ENCODE peak calls at places on chromosomes 4 and X, in four cellular contexts. K, I, T and V are unnamed samples.

GRCh38 chr4:7206856-7207567 is 14.7 kb downstream of the SORCS2 start:
- DNase-seq in K (peak), T (no peak), I (peak), V (no peak)

GRCh38 chr4:51831133-51831532 is 11.8 kb upstream of the DCUN1D4 start:
- DNase-seq in T (no peak), I (no peak), K (peak), V (peak)

GRCh38 chr4:91298156-91298700 is 1005.5 kb upstream of the GRID2 start:
- DNase-seq in K (no peak), I (no peak), T (no peak), V (no peak)

GRCh38 chrX:148871422-148872152 is 371.2 kb downstream of the AFF2 start:
- DNase-seq in I (no peak), T (no peak), K (no peak), V (no peak)

GRCh38 chr4:79657379-79657778 is 249.4 kb upstream of the GK2 start:
- DNase-seq in I (no peak), K (no peak), T (no peak), V (no peak)

GRCh38 chr4:170014359-170015008 is 11.7 kb downstream of the MFAP3L start:
- DNase-seq in K (no peak), T (no peak), I (no peak), V (no peak)

GRCh38 chr4:4666187-4666586 is 124.3 kb upstream of the STX18 start:
- DNase-seq in K (no peak), T (no peak), I (no peak), V (no peak)

GRCh38 chrX:142854970-142855369 is 170.8 kb upstream of the SPANXN4 start:
- DNase-seq in K (no peak), I (no peak), T (no peak), V (no peak)

GRCh38 chr4:185883591-185883990 is 71.6 kb upstream of the SORBS2 start:
- DNase-seq in I (no peak), T (no peak), K (no peak), V (no peak)

GRCh38 chr4:182144621-182145359 is 98.4 kb upstream of the TENM3 start:
- DNase-seq in T (no peak), K (peak), I (no peak), V (no peak)

GRCh38 chr4:140049924-140050681 is 103.9 kb downstream of the MAML3 start:
- DNase-seq in I (no peak), T (no peak), K (peak), V (no peak)

GRCh38 chr4:140048419-140049022 is 105.5 kb downstream of the MAML3 start:
- DNase-seq in K (no peak), T (no peak), I (no peak), V (no peak)

GRCh38 chr4:140047017-140047640 is 106.9 kb downstream of the MAML3 start:
- DNase-seq in K (no peak), I (no peak), T (no peak), V (no peak)

GRCh38 chr4:140047781-140048180 is 106.2 kb downstream of the MAML3 start:
- DNase-seq in T (no peak), K (no peak), I (no peak), V (no peak)

DNA sequence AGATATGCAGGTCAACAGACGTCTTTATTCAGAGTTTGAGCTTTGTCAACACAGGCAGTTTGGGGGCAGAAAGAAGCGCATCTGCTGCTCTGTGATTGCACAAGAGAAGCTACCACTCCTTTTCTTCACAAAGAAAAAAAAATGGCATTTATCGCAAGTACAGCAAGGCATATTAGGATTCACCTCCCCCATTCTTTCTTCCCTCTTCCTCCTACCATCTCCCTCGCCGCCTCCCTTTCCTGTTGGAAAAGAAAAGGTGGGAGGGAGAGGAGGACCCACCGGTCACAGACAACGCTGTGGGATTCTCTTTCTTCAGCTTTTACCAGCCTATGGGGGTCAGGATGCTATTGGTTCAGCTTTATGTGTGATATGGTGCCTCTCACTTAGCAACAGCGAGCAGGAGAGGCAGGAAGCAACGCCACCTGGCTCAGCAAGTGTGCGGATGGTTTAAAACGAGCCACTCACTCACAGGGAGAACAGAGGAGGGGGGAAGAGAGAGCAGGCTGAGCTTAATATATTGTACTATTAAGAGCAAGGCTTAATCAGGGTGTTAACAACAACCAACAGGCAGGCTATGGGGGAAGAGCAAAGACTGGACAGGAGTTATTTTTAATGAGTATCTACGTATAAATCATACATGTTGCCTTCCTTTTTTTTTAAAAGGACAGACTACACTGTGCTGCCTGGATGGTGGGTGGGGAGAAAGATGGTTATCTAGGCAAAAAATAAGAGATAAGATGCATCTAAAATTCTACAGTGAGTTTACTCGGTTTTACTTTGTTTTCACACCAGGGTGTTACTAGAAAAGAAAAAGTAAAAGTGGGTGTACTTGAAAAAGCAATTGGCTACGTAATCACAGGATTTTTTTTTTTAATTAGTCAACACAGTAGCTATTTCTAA is 104.7 kb downstream of the MAML3 start:
- DNase-seq in I (no peak), T (no peak), K (peak), V (peak)
- TF ChIP-seq FOXK2 in I (no peak), T (no peak), K (no peak), V (no peak)

GRCh38 chrX:110320588-110320987 is 2.7 kb upstream of the AMMECR1 start:
- DNase-seq in I (no peak), K (no peak), T (no peak), V (no peak)

GRCh38 chrX:110322603-110323002 is 4.7 kb upstream of the AMMECR1 start:
- DNase-seq in T (no peak), I (no peak), K (peak), V (no peak)

GRCh38 chrX:110321670-110322069 is 3.8 kb upstream of the AMMECR1 start:
- DNase-seq in T (no peak), I (no peak), K (no peak), V (no peak)

GRCh38 chrX:110318664-110318968 is 731 bp upstream of the AMMECR1 start:
- DNase-seq in T (no peak), K (no peak), I (no peak), V (no peak)

GRCh38 chrX:110321081-110321480 is 3.2 kb upstream of the AMMECR1 start:
- DNase-seq in I (peak), K (no peak), T (no peak), V (no peak)
- TF ChIP-seq FOXK2 in I (no peak), K (no peak), T (no peak), V (no peak)

DNA sequence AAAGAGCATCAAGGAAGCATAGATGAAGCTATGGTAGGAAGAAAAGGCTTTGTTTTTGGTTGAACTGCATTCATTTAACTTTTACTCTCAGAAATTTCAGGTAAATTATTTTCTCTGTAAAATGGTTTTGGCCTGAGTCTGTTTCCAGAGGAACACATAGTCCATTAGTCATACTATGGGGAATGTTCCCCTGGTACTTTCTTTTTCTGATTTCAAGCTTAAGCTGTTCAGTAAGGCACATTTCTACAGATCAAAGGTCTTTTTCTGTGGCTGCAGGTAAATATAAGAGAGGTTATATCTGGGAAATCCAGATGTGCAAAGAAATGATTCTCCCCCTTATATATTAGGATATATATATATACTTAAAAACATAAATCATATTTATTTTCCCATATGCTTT is 1744.4 kb upstream of the ADGRL3 start:
- DNase-seq in I (no peak), K (no peak), T (no peak), V (no peak)
- TF ChIP-seq FOXK2 in I (no peak), K (no peak), T (no peak), V (no peak)

GRCh38 chrX:31320740-31321139 is 248.9 kb upstream of the FTHL17 start:
- DNase-seq in I (no peak), T (no peak), K (no peak), V (no peak)

GRCh38 chrX:31318866-31319265 is 247.0 kb upstream of the FTHL17 start:
- DNase-seq in K (no peak), I (no peak), T (no peak), V (no peak)

GRCh38 chrX:31329298-31329697 is 257.5 kb upstream of the FTHL17 start:
- DNase-seq in I (no peak), T (no peak), K (no peak), V (no peak)

GRCh38 chrX:31319586-31319985 is 247.7 kb upstream of the FTHL17 start:
- DNase-seq in I (no peak), K (no peak), T (no peak), V (no peak)

GRCh38 chrX:31323658-31324057 is 251.8 kb upstream of the FTHL17 start:
- DNase-seq in I (no peak), K (no peak), T (no peak), V (no peak)
- TF ChIP-seq FOXK2 in I (no peak), K (no peak), T (no peak), V (no peak)